ENCODE peak calls at places on chromosomes 12 and 14, in five cellular contexts. F is activated CD4-positive, CD25-positive, alpha-beta regulatory T cell; C is CD4-positive, alpha-beta T cell; G is pancreas; J is OCI-M1. W is an unnamed sample.

GRCh38 chr12:94162108-94162507 is 13.7 kb downstream of the PLXNC1 start:
- DNase-seq in G (no peak), F (no peak), C (no peak), J (no peak), W (no peak)

GRCh38 chr12:117968826-117969659 is at the start of gene KSR2:
- DNase-seq in F (no peak), C (peak; percentile 16), J (no peak), G (peak; percentile 88), W (no peak)

GRCh38 chr12:26869908-26870459 is 37.0 kb upstream of the ITPR2 start:
- DNase-seq in J (no peak), G (no peak), F (no peak), C (no peak), W (no peak)

GRCh38 chr12:20309504-20310148 is 58.7 kb upstream of the PDE3A start:
- DNase-seq in G (no peak), C (no peak), J (no peak), F (no peak), W (no peak)

GRCh38 chr12:108722992-108723766 is 8.1 kb downstream of the CORO1C start:
- DNase-seq in G (no peak), J (peak; percentile 38), C (no peak), F (no peak), W (no peak)

GRCh38 chr14:69581316-69581935 is 6.8 kb upstream of the CCDC177 start:
- DNase-seq in C (no peak), G (no peak), J (no peak), F (no peak), W (no peak)

GRCh38 chr12:42483534-42483857 is 106.0 kb downstream of the PRICKLE1 start:
- DNase-seq in G (peak; percentile 25), F (no peak), J (no peak), C (no peak), W (no peak)

GRCh38 chr14:79299162-79299561 is 912.1 kb downstream of the DIO2 start:
- DNase-seq in F (no peak), J (no peak), C (no peak), G (no peak), W (no peak)

GRCh38 chr14:102344485-102344884 is 18.2 kb downstream of the CINP start:
- DNase-seq in J (no peak), C (no peak), F (no peak), G (no peak), W (no peak)

GRCh38 chr12:92933606-92934005 is 4.5 kb upstream of the EEA1 start:
- DNase-seq in C (no peak), G (no peak), F (no peak), J (no peak), W (no peak)

GRCh38 chr12:13000616-13000934 is 510 bp upstream of the HEBP1 start:
- DNase-seq in J (peak; percentile 67), C (no peak), F (no peak), G (no peak), W (no peak)

GRCh38 chr14:49879683-49880204 is 13.1 kb upstream of the ARF6 start:
- DNase-seq in G (peak; percentile 56), J (peak; percentile 85), F (no peak), C (peak; percentile 33), W (peak; percentile 29)

GRCh38 chr14:100893760-100894159 is 9.8 kb downstream of the RTL1 start:
- DNase-seq in F (no peak), C (no peak), G (no peak), J (no peak), W (no peak)

GRCh38 chr14:74019408-74019714 is 212 bp downstream of the BBOF1 start:
- DNase-seq in C (no peak), G (no peak), J (no peak), F (no peak), W (no peak)

GRCh38 chr12:57152408-57153038 is 5.1 kb upstream of the LRP1-AS start:
- DNase-seq in F (no peak), C (no peak), J (no peak), G (no peak), W (no peak)

GRCh38 chr12:90292183-90292582 is 583.5 kb upstream of the ATP2B1 start:
- DNase-seq in G (no peak), F (no peak), C (no peak), J (no peak), W (no peak)

GRCh38 chr14:100329233-100330006 is 6.3 kb downstream of the SLC25A47 start:
- DNase-seq in J (no peak), F (no peak), G (no peak), C (no peak), W (no peak)

GRCh38 chr14:104134061-104134965 is 4.1 kb upstream of the KIF26A start:
- DNase-seq in C (no peak), F (no peak), J (no peak), G (no peak), W (no peak)

GRCh38 chr12:42704340-42704739 is 114.8 kb upstream of the PRICKLE1 start:
- DNase-seq in G (no peak), C (no peak), F (no peak), J (no peak), W (no peak)

GRCh38 chr12:44381341-44381740 is 494.8 kb downstream of the NELL2 start:
- DNase-seq in G (no peak), J (no peak), C (no peak), F (no peak), W (no peak)

GRCh38 chr14:80491131-80491530 is 279.8 kb upstream of the DIO2 start:
- DNase-seq in C (no peak), J (no peak), F (no peak), G (no peak), W (no peak)

GRCh38 chr12:93245543-93245942 is 132.2 kb upstream of the NUDT4 start:
- DNase-seq in J (no peak), G (no peak), C (no peak), F (no peak), W (no peak)

GRCh38 chr12:46153267-46153872 is 115.5 kb downstream of the SLC38A1 start:
- DNase-seq in G (no peak), C (no peak), J (peak; percentile 62), F (no peak), W (no peak)

GRCh38 chr12:72006766-72007165 is 68.1 kb downstream of the TPH2 start:
- DNase-seq in F (no peak), C (no peak), G (no peak), J (no peak), W (no peak)

GRCh38 chr12:48022676-48023385 is 18.6 kb upstream of the COL2A1 start:
- DNase-seq in G (no peak), J (no peak), F (no peak), C (no peak), W (no peak)

GRCh38 chr12:122020795-122021192 is 890 bp upstream of the BCL7A start:
- DNase-seq in G (no peak), C (no peak), J (no peak), F (no peak), W (no peak)

GRCh38 chr14:104285483-104285790 is 147.1 kb downstream of the KIF26A start:
- DNase-seq in C (no peak), F (no peak), G (no peak), J (no peak), W (no peak)

GRCh38 chr12:117872521-117873169 is 96.1 kb downstream of the KSR2 start:
- DNase-seq in G (no peak), F (no peak), C (no peak), J (no peak), W (no peak)

GRCh38 chr12:109775172-109775881 is 57.9 kb downstream of the TRPV4 start:
- DNase-seq in J (peak; percentile 77), F (peak; percentile 58), C (peak; percentile 67), G (peak; percentile 80), W (peak; percentile 29)

W was measured in T-helper 22 cell.